ENCODE peak calls at places on chromosomes 13 and 19, in four cellular contexts. T is stimulated activated CD8-positive, alpha-beta memory T cell treated with anti-CD3 and anti-CD28 coated beads, Interleukin-15, amount 100 ng/mL, for 1 hour; D is germinal center; F is stimulated activated CD4-positive, alpha-beta T cell treated with anti-CD3 and anti-CD28 coated beads, Interleukin-1b, Interleukin-23, amount 100 ng/mL, for 48 hours. Y is an unnamed sample.

GRCh38 chr13:112943309-112944125 is 25.5 kb upstream of the MCF2L start:
- DNase-seq in F (peak; percentile 10), D (no peak), T (no peak), Y (no peak)

GRCh38 chr19:11227201-11227886 is 12.1 kb upstream of the ANGPTL8 start:
- DNase-seq in D (peak; percentile 27), F (peak; percentile 30), T (no peak), Y (no peak)

GRCh38 chr19:3184847-3185481 is 766 bp upstream of the NCLN start:
- DNase-seq in T (peak; percentile 53), D (no peak), F (peak; percentile 60), Y (peak; percentile 68)

GRCh38 chr19:8610041-8610927 is at the start of gene ADAMTS10:
- DNase-seq in T (no peak), F (peak; percentile 12), D (no peak), Y (peak; percentile 23)

GRCh38 chr13:98900442-98900841 is 77.4 kb downstream of the DOCK9 start:
- DNase-seq in D (no peak), T (no peak), F (no peak), Y (no peak)

GRCh38 chr19:4337906-4338440 is 654 bp downstream of the STAP2 start:
- DNase-seq in F (no peak), D (no peak), T (no peak), Y (no peak)

GRCh38 chr19:6271251-6271650 is 8.5 kb downstream of the MLLT1 start:
- DNase-seq in D (no peak), T (no peak), F (no peak), Y (no peak)

GRCh38 chr19:12783849-12784393 is 7.4 kb upstream of the JUNB start:
- DNase-seq in D (no peak), F (peak; percentile 15), T (no peak), Y (no peak)

GRCh38 chr19:46297700-46298476 is 1.0 kb downstream of the HIF3A start:
- DNase-seq in D (no peak), F (no peak), T (no peak), Y (no peak)

GRCh38 chr19:20879501-20879900 is 43.5 kb upstream of the ZNF85 start:
- DNase-seq in F (no peak), T (no peak), D (no peak), Y (no peak)

GRCh38 chr19:36060430-36060829 is 5.7 kb downstream of the WDR62 start:
- DNase-seq in D (peak; percentile 37), F (peak; percentile 13), T (no peak), Y (no peak)

GRCh38 chr13:80048802-80049201 is 292.1 kb downstream of the SPRY2 start:
- DNase-seq in T (peak; percentile 1), F (peak; percentile 69), D (peak; percentile 2), Y (no peak)

GRCh38 chr19:47445937-47446402 is 25.7 kb downstream of the SLC8A2 start:
- DNase-seq in F (peak; percentile 34), T (peak; percentile 69), D (peak; percentile 44), Y (peak; percentile 63)

GRCh38 chr19:46978470-46978869 is 41.2 kb upstream of the NPAS1 start:
- DNase-seq in D (no peak), F (no peak), T (no peak), Y (no peak)

GRCh38 chr13:75364131-75364713 is 117.7 kb downstream of the TBC1D4 start:
- DNase-seq in T (no peak), D (no peak), F (no peak), Y (no peak)

GRCh38 chr13:49400755-49401659 is 42.9 kb downstream of the CAB39L start:
- DNase-seq in F (no peak), T (no peak), D (peak; percentile 19), Y (no peak)

GRCh38 chr13:30107536-30108136 is 199.7 kb downstream of the KATNAL1 start:
- DNase-seq in T (no peak), D (no peak), F (no peak), Y (no peak)

GRCh38 chr19:2763687-2764086 is 19.4 kb downstream of the SGTA start:
- DNase-seq in D (no peak), T (no peak), F (no peak), Y (no peak)

GRCh38 chr13:23383151-23383550 is 50.4 kb downstream of the SACS start:
- DNase-seq in D (no peak), T (no peak), F (no peak), Y (no peak)

Y was measured in activated CD4-positive, CD25-positive, alpha-beta regulatory T cell.